ENCODE peak calls at places on chromosome 5, in ten cellular contexts. I is IMR-90, U is tibial nerve, F is AG04450, E is transverse colon, M is right lobe of liver, B is body of pancreas, N is progenitor cell of endocrine pancreas, Z is cardiac muscle cell, W is PC-9. C is an unnamed sample.

GRCh38 chr5:18048449-18048848 is 414.2 kb downstream of the TAF11L14 start:
- DNase-seq in F (no peak), B (peak), U (no peak), N (no peak), Z (no peak), W (no peak), E (no peak), I (no peak), M (no peak), C (no peak)

GRCh38 chr5:91742504-91742903 is 359.4 kb upstream of the ARRDC3 start:
- DNase-seq in Z (no peak), B (no peak), E (no peak), N (no peak), U (no peak), I (no peak), M (no peak), W (no peak), F (no peak), C (no peak)

GRCh38 chr5:133895979-133896378 is 72.4 kb downstream of the C5orf15 start:
- DNase-seq in W (no peak), E (no peak), I (no peak), U (no peak), B (no peak), N (no peak), M (no peak), Z (no peak), F (no peak), C (no peak)

GRCh38 chr5:153831976-153832375 is 206.7 kb downstream of the FAM114A2 start:
- DNase-seq in N (no peak), I (peak), E (no peak), W (no peak), M (no peak), F (no peak), Z (peak), U (no peak), B (no peak), C (peak)

GRCh38 chr5:147539053-147539452 is 29.2 kb upstream of the DPYSL3 start:
- DNase-seq in I (peak), N (no peak), M (no peak), B (no peak), E (no peak), W (no peak), Z (peak), U (no peak), F (no peak), C (no peak)

GRCh38 chr5:61347088-61347487 is 15.0 kb downstream of the ZSWIM6 start:
- DNase-seq in M (no peak), W (no peak), I (no peak), Z (no peak), U (no peak), E (no peak), N (no peak), B (no peak), F (no peak), C (no peak)

GRCh38 chr5:169119287-169120048 is 181.5 kb downstream of the SLIT3 start:
- DNase-seq in M (no peak), E (no peak), I (no peak), B (no peak), W (no peak), F (no peak), Z (no peak), N (no peak), U (no peak), C (no peak)

GRCh38 chr5:166165600-166165999 is 2125.8 kb upstream of the WWC1 start:
- DNase-seq in I (no peak), W (no peak), E (no peak), B (no peak), M (no peak), F (no peak), N (peak), Z (peak), U (no peak), C (no peak)

GRCh38 chr5:143491644-143492043 is 88.2 kb upstream of the NR3C1 start:
- DNase-seq in W (no peak), M (no peak), F (no peak), U (no peak), Z (peak), I (no peak), B (no peak), N (no peak), E (no peak), C (no peak)

GRCh38 chr5:170442381-170442780 is 53.2 kb upstream of the KCNMB1 start:
- DNase-seq in N (no peak), E (no peak), U (no peak), M (no peak), F (no peak), B (no peak), Z (no peak), I (no peak), W (no peak), C (no peak)

GRCh38 chr5:102666164-102666951 is 88.7 kb upstream of the PAM start:
- DNase-seq in F (no peak), Z (peak), M (no peak), E (no peak), I (no peak), B (peak), N (no peak), U (no peak), W (no peak), C (no peak)

GRCh38 chr5:63686938-63687337 is 275.3 kb downstream of the HTR1A start:
- DNase-seq in M (no peak), F (no peak), W (no peak), N (no peak), U (no peak), Z (no peak), I (no peak), E (no peak), B (no peak), C (no peak)

GRCh38 chr5:58248221-58248620 is 211.7 kb downstream of the PLK2 start:
- DNase-seq in N (no peak), U (no peak), I (no peak), M (no peak), W (no peak), B (no peak), F (no peak), Z (no peak), E (no peak), C (no peak)

GRCh38 chr5:169548315-169548714 is 35.3 kb upstream of the SPDL1 start:
- DNase-seq in M (no peak), Z (peak), B (no peak), F (no peak), U (no peak), N (no peak), I (peak), W (no peak), E (no peak), C (no peak)

GRCh38 chr5:157046041-157046440 is 12.9 kb downstream of the HAVCR1 start:
- DNase-seq in E (peak), N (no peak), B (peak), F (no peak), M (no peak), Z (no peak), I (no peak), U (no peak), W (no peak), C (no peak)

GRCh38 chr5:161301586-161301985 is 244.9 kb downstream of the GABRB2 start:
- DNase-seq in U (no peak), I (no peak), W (no peak), M (no peak), N (no peak), B (no peak), Z (no peak), E (no peak), F (no peak), C (no peak)

GRCh38 chr5:179867079-179867465 is 8.5 kb upstream of the MRNIP start:
- DNase-seq in U (no peak), Z (no peak), E (no peak), F (no peak), N (no peak), M (no peak), I (no peak), W (no peak), B (no peak), C (no peak)

GRCh38 chr5:55829956-55830355 is 21.2 kb upstream of the IL31RA start:
- DNase-seq in N (no peak), M (no peak), E (no peak), Z (no peak), B (no peak), I (peak), U (no peak), F (no peak), W (no peak), C (no peak)

GRCh38 chr5:146731909-146732659 is 146.5 kb downstream of the PPP2R2B start:
- DNase-seq in F (peak), N (no peak), E (no peak), B (no peak), W (peak), Z (peak), I (peak), U (no peak), M (no peak), C (no peak)

GRCh38 chr5:169195601-169196000 is 105.3 kb downstream of the SLIT3 start:
- DNase-seq in M (no peak), N (no peak), I (no peak), Z (no peak), W (no peak), U (no peak), B (no peak), E (no peak), F (no peak), C (no peak)

GRCh38 chr5:14201325-14202061 is 58.4 kb downstream of the TRIO start:
- DNase-seq in N (no peak), W (no peak), Z (peak), I (peak), U (no peak), M (no peak), E (no peak), B (no peak), F (no peak), C (no peak)

GRCh38 chr5:133679534-133679933 is 67.2 kb upstream of the FSTL4 start:
- DNase-seq in Z (no peak), I (no peak), E (no peak), N (no peak), B (no peak), M (no peak), W (no peak), F (no peak), U (no peak), C (no peak)

GRCh38 chr5:148620696-148621095 is 33.6 kb downstream of the HTR4 start:
- DNase-seq in U (no peak), Z (no peak), F (no peak), N (no peak), B (no peak), E (no peak), M (no peak), I (no peak), W (no peak), C (no peak)

GRCh38 chr5:96111080-96111756 is 149.6 kb upstream of the ELL2 start:
- DNase-seq in I (no peak), B (no peak), F (no peak), Z (no peak), U (no peak), E (no peak), W (no peak), M (no peak), N (no peak), C (no peak)

GRCh38 chr5:78527054-78527884 is 121.3 kb downstream of the LHFPL2 start:
- DNase-seq in I (peak), U (peak), B (peak), N (no peak), F (no peak), E (peak), Z (peak), W (peak), M (no peak), C (no peak)

DNA sequence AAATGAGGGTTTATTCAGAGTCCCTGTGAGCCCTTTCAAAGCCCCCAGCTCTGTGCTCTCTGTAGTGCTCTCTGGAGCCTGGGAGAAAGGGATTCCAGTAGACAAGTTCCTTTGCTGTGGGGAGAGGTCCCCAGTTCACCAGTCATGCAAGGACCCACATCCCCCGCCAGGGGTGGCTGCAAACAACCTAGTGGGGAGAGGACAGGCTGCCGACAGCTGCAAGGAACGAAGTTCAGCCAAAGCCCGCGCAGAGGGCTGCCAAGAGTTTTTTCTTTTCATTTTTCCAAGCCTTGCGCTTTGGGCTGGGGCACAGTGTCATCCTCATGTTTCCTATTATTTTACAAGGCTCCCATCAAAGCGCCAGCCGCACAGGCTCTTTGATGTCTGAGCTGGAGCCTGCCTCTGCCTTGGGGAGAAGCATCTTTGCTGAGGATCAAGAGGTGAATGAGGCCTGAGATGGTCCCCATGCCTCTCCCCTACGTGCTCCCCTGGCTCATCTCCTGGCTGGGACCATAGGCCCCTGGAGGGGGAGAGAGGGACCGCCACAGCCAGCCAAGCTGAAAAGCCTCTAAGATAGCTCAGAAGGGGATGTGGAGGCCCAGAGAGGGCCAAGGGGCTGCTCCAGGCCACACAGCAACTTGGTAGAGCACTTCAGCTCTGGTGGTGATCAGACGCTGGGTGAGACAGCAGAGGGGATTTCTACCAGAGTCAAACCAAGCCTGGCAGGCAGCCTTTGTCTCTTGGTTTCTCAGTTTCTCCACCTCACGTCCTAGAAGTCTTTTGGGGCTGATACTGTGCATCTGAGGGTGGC is 50.5 kb upstream of the SYNPO start:
- DNase-seq in M (peak), I (peak), E (peak), Z (peak), N (no peak), W (no peak), F (no peak), B (peak), U (peak), C (no peak)
- TF ChIP-seq CTCF in M (peak), I (peak), E (peak), Z (peak), N (peak), W (no peak), F (peak), B (peak), U (peak), C (no peak)

DNA sequence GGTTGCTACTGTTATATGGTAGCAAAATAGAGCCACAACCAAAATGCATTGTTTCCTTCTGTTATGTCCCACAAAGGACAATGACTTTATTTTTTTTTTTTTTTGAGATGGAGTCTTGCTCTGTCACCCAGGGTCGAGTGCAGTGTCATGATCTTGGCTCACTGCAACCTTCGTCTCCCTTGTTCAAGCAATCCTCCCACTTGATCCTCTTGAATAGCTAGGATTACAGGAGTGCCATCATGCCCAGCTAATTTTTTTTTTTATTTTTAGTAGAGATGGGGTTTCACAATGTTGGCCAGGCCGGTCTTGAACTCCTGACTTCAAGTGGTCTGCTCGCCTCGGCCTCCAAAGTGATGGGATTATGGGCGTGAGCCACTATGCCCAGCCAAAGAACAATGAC is 527.7 kb upstream of the SGCD start:
- DNase-seq in B (no peak), Z (no peak), E (no peak), F (no peak), N (no peak), M (no peak), I (no peak), W (no peak), U (no peak), C (no peak)
- TF ChIP-seq CTCF in B (no peak), Z (no peak), E (no peak), F (no peak), N (no peak), M (no peak), I (no peak), W (no peak), U (no peak), C (no peak)

GRCh38 chr5:110045153-110045552 is 355.4 kb downstream of the MAN2A1 start:
- DNase-seq in B (no peak), I (no peak), Z (peak), F (no peak), U (no peak), N (no peak), W (no peak), E (no peak), M (no peak), C (no peak)
- TF ChIP-seq CTCF in B (no peak), I (no peak), Z (peak), F (no peak), U (no peak), N (no peak), W (no peak), E (no peak), M (peak), C (no peak)

DNA sequence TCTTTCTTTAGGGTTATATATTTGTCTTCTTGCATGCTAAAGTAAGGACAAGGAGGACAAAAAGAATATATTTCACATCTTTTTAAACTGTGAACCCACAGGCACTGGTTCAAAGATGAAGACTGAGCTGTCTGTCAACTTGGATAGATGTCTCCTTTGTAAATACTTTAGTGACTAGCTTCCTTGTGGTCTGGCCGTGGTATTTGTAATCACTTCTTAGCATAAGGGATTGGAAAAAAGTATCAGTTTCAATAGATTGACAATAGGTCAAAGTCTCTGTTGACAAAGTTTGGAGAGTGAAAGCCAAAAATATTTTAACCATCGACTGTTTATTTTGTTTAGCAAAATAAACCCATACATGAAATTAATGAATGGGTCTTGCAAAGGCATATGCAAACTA is 91.4 kb downstream of the TMEM167A start:
- DNase-seq in I (no peak), Z (no peak), U (no peak), W (no peak), B (no peak), M (no peak), F (no peak), E (no peak), N (no peak), C (no peak)
- TF ChIP-seq CTCF in I (no peak), Z (no peak), U (no peak), W (no peak), B (no peak), M (no peak), F (no peak), E (no peak), N (no peak), C (no peak)

DNA sequence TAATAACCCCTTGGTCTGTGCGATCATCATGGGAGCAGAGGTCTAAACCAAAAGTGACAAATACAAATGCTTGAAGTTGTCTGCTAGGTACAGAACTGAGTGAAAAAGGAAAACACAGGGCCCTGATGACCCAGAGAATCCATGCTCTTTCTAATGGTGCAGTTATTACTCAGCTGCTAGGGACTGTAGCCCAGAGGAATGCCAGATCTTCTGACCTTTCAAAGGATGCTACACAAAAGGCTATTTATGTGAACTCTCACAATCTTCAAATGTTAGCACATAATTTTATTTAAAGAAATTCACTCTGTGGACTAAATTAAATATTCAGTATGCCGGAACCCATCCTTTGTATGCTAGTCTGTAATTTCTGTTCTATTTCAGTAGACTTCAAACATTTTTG is 79.9 kb downstream of the PRR16 start:
- DNase-seq in N (no peak), U (no peak), Z (no peak), F (no peak), M (no peak), I (peak), B (no peak), W (no peak), E (no peak), C (no peak)
- TF ChIP-seq CTCF in N (no peak), U (no peak), Z (no peak), F (no peak), M (no peak), I (no peak), B (no peak), W (no peak), E (no peak), C (no peak)

GRCh38 chr5:94621763-94622162 is 3.3 kb downstream of the SLF1 start:
- DNase-seq in M (no peak), Z (peak), W (no peak), F (no peak), U (no peak), B (no peak), N (no peak), E (no peak), I (no peak), C (no peak)

GRCh38 chr5:94620257-94620656 is 1.8 kb downstream of the SLF1 start:
- DNase-seq in N (no peak), M (no peak), W (no peak), F (no peak), E (no peak), I (no peak), Z (no peak), U (no peak), B (no peak), C (no peak)

GRCh38 chr5:94618493-94619328 is at the start of the genes KIAA0825 and SLF1:
- DNase-seq in U (peak), B (peak), E (peak), I (peak), F (peak), Z (peak), M (peak), N (peak), W (peak), C (peak)

GRCh38 chr5:94615843-94616242 is 2.6 kb downstream of the KIAA0825 start:
- DNase-seq in I (no peak), M (no peak), U (no peak), Z (no peak), E (no peak), F (no peak), B (no peak), N (no peak), W (no peak), C (no peak)

GRCh38 chr5:94618029-94618492 is 343 bp downstream of the KIAA0825 start:
- DNase-seq in F (peak), Z (peak), E (peak), M (peak), U (no peak), W (peak), B (peak), I (peak), N (no peak), C (peak)
- TF ChIP-seq CTCF in F (no peak), Z (no peak), E (no peak), M (no peak), U (no peak), W (no peak), B (no peak), I (no peak), N (no peak), C (no peak)

GRCh38 chr5:16313761-16314160 is 134.2 kb upstream of the MARCHF11 start:
- DNase-seq in Z (no peak), I (no peak), U (no peak), B (no peak), N (no peak), W (no peak), M (no peak), F (no peak), E (no peak), C (no peak)

GRCh38 chr5:16311666-16312065 is 132.1 kb upstream of the MARCHF11 start:
- DNase-seq in M (no peak), U (no peak), B (no peak), N (no peak), I (no peak), Z (no peak), F (no peak), W (no peak), E (no peak), C (no peak)

GRCh38 chr5:16312786-16313185 is 133.2 kb upstream of the MARCHF11 start:
- DNase-seq in U (no peak), M (no peak), Z (no peak), W (no peak), B (no peak), E (no peak), N (no peak), I (peak), F (no peak), C (no peak)
- TF ChIP-seq CTCF in U (no peak), M (no peak), Z (no peak), W (no peak), B (no peak), E (no peak), N (no peak), I (no peak), F (no peak), C (no peak)